ENCODE peak calls at places on chromosomes 2 and 18, in four cellular contexts. H, Y, B and X are unnamed samples.

GRCh38 chr18:59249186-59249774 is 24.0 kb downstream of the RAX start:
- DNase-seq in H (peak), Y (peak), B (no peak), X (peak)

GRCh38 chr2:207704031-207704430 is 7.4 kb upstream of the CCNYL1 start:
- DNase-seq in H (no peak), Y (no peak), B (no peak), X (no peak)

GRCh38 chr2:112757265-112757664 is 7.1 kb downstream of the CKAP2L start:
- DNase-seq in H (no peak), Y (no peak), B (no peak), X (no peak)

GRCh38 chr2:190554357-190555006 is 20.0 kb upstream of the NEMP2 start:
- DNase-seq in H (no peak), Y (peak), B (no peak), X (no peak)

GRCh38 chr2:120707816-120708215 is 27.9 kb upstream of the GLI2 start:
- DNase-seq in H (no peak), Y (no peak), B (no peak), X (no peak)

GRCh38 chr2:186927185-186927866 is 78.4 kb upstream of the ZSWIM2 start:
- DNase-seq in H (no peak), Y (no peak), B (no peak), X (peak)

GRCh38 chr2:26352892-26353291 is 6.3 kb upstream of the ADGRF3 start:
- DNase-seq in H (no peak), Y (no peak), B (no peak), X (no peak)

GRCh38 chr2:203562283-203562682 is 27.2 kb upstream of the RAPH1 start:
- DNase-seq in H (no peak), Y (no peak), B (no peak), X (no peak)

GRCh38 chr2:11980809-11981208 is 234.4 kb downstream of the LPIN1 start:
- DNase-seq in H (no peak), Y (no peak), B (no peak), X (no peak)

GRCh38 chr2:169662744-169663143 is 31.5 kb downstream of the CFAP210 start:
- DNase-seq in H (no peak), Y (no peak), B (no peak), X (peak)

GRCh38 chr18:3985664-3986063 is 469.4 kb downstream of the DLGAP1 start:
- DNase-seq in H (no peak), Y (no peak), B (no peak), X (no peak)

GRCh38 chr18:42113529-42114191 is 158.6 kb downstream of the PIK3C3 start:
- DNase-seq in H (no peak), Y (peak), B (no peak), X (no peak)

GRCh38 chr2:206693399-206694137 is 24.6 kb downstream of the DYTN start:
- DNase-seq in H (peak), Y (peak), B (peak), X (peak)

GRCh38 chr2:135798275-135798705 is 38.7 kb downstream of the LCT start:
- DNase-seq in H (no peak), Y (no peak), B (no peak), X (no peak)

GRCh38 chr18:9516437-9517064 is 41.2 kb downstream of the RALBP1 start:
- DNase-seq in H (no peak), Y (peak), B (peak), X (peak)

GRCh38 chr2:197234792-197235191 is 75.8 kb downstream of the ANKRD44 start:
- DNase-seq in H (no peak), Y (no peak), B (no peak), X (no peak)

GRCh38 chr2:126858013-126858412 is 40.7 kb upstream of the TEX51 start:
- DNase-seq in H (no peak), Y (no peak), B (no peak), X (no peak)

GRCh38 chr2:235384624-235385023 is 109.2 kb upstream of the AGAP1 start:
- DNase-seq in H (peak), Y (no peak), B (no peak), X (no peak)

GRCh38 chr18:63322908-63323634 is 3.5 kb upstream of the BCL2 start:
- DNase-seq in H (no peak), Y (peak), B (no peak), X (peak)

GRCh38 chr2:205684871-205685313 is 2.6 kb downstream of the NRP2 start:
- DNase-seq in H (no peak), Y (no peak), B (no peak), X (no peak)

GRCh38 chr18:36325846-36326245 is 28.3 kb downstream of the FHOD3 start:
- DNase-seq in H (no peak), Y (no peak), B (no peak), X (no peak)

GRCh38 chr2:179226203-179226960 is 38.2 kb downstream of the SESTD1 start:
- DNase-seq in H (no peak), Y (no peak), B (no peak), X (no peak)

GRCh38 chr2:180664507-180664906 is 315.9 kb upstream of the UBE2E3 start:
- DNase-seq in H (no peak), Y (no peak), B (no peak), X (no peak)

GRCh38 chr2:31381601-31382000 is 32.9 kb downstream of the XDH start:
- DNase-seq in H (no peak), Y (no peak), B (no peak), X (no peak)

GRCh38 chr18:25351773-25352628 is at the start of gene ZNF521:
- DNase-seq in H (peak), Y (peak), B (no peak), X (peak)

GRCh38 chr2:127685410-127686110 is 10.2 kb upstream of the LIMS2 start:
- DNase-seq in H (no peak), Y (no peak), B (no peak), X (no peak)

GRCh38 chr2:130898553-130898952 is 61.8 kb downstream of the ARHGEF4 start:
- DNase-seq in H (no peak), Y (no peak), B (no peak), X (no peak)

GRCh38 chr2:1979101-1979500 is 234.8 kb upstream of the PXDN start:
- DNase-seq in H (peak), Y (no peak), B (no peak), X (no peak)

DNA sequence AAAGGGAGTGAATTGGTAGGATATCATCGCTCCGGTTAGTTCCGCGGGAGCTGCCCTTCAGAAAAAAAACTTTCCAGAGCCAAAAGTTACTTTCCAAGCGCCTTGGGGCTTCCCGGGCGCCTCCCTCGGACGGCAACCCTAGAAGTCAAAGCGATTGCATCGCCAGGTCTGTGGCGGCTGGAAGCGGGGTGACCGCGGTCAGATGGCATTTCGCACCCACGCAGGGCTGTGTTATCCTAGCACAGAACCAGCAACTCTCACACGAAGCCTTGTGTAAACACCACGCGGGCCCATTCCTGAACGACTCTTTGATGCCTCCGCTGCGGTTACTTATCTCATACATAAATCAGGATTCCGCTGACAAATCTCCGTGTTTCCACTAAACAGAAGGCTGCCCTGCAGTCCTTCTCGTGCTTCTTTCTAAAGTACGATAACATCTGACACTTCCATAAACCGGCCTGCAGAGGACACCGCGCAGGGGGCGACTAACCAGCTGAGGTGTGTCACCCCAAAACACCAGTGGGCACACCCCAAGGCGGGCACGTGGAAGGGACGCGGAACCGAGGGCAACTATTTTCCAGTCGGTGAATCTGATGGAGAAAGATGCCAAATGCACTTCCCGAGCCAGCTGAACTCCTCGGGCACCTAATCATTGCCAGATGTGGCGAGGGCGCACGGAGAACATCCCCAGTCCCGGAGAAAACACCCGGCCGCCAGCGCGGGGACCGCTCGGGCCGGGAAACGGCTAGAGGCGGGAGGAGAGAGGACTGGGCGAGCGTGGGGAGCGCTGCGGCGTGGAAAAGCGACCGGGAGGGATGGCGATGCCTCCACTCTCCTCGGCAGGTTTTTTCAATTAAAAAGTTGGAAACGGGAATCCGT is 911 bp downstream of the COLEC12 start:
- DNase-seq in H (peak), Y (peak), B (no peak), X (no peak)
- TF ChIP-seq CBX5 in H (no peak), Y (no peak), B (no peak), X (no peak)

GRCh38 chr2:39664898-39665591 is 672 bp upstream of the TMEM178A start:
- DNase-seq in H (peak), Y (no peak), B (no peak), X (no peak)

GRCh38 chr2:39666489-39667141 is 898 bp downstream of the TMEM178A start:
- DNase-seq in H (peak), Y (no peak), B (no peak), X (no peak)

GRCh38 chr2:39667142-39667880 is 1.6 kb downstream of the TMEM178A start:
- DNase-seq in H (no peak), Y (no peak), B (no peak), X (no peak)

GRCh38 chr2:39664478-39664877 is 1.2 kb upstream of the TMEM178A start:
- DNase-seq in H (no peak), Y (no peak), B (no peak), X (no peak)

GRCh38 chr2:39665811-39666488 is at the start of gene TMEM178A:
- DNase-seq in H (peak), Y (no peak), B (no peak), X (no peak)
- TF ChIP-seq CBX5 in H (no peak), Y (no peak), B (no peak), X (no peak)

DNA sequence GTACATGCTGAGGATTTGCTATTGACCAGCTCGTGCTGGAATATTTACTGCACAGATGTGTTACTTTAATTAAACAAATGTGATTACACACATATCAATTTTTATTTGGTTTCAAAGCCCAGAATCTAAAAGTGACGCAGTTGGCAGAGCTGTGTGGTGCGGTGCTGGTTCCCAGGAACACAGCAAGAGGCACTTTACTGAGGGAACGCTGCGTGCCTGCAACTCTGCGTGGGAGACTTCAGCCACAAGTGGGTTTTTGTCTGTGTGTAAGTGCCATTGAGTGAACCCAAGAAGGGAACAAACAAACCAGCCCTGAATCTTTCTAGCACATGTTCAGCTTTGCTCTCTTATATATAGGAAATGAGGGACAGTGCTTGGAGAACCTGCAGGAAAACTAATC is 196.5 kb upstream of the CELF4 start:
- DNase-seq in H (no peak), Y (no peak), B (no peak), X (no peak)
- TF ChIP-seq CBX5 in H (no peak), Y (no peak), B (no peak), X (no peak)

GRCh38 chr2:68734688-68735525 is at the start of gene ARHGAP25:
- DNase-seq in H (no peak), Y (no peak), B (peak), X (no peak)
- TF ChIP-seq CBX5 in H (no peak), Y (no peak), B (no peak), X (no peak)

DNA sequence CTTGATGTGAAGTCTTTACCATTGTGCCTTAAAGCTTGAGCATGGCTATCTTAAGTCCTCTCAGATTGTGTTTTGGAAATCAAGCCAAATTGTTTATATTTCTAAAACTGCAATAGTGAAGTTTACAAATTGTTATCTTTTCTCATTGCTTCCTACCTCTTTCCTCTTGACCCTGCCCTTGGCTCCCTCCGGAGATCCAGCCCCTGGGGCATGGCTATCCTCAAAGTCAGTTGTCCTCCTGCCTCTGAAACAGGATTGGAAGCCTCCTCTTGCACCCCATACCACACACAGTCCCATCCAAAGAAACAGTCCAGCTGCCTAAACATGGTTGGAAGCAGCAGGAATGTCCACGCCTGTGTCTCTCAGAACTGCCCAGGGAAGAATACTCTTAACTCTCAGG is 30.1 kb upstream of the COL6A3 start:
- DNase-seq in H (no peak), Y (no peak), B (no peak), X (no peak)
- TF ChIP-seq CBX5 in H (no peak), Y (no peak), B (no peak), X (no peak)